ENCODE peak calls at places on chromosomes 11 and 22, in seven cellular contexts. N, M, V, I, L, A and E are unnamed samples.

GRCh38 chr11:65043881-65044501 is 3.0 kb downstream of the SAC3D1 start:
- DNase-seq in N (peak; percentile 81), M (no peak), V (no peak), I (no peak), L (no peak), A (peak; percentile 23), E (no peak)

GRCh38 chr11:75351541-75352416 is at the start of gene ARRB1:
- DNase-seq in N (peak; percentile 88), M (peak; percentile 19), V (peak; percentile 51), I (peak; percentile 71), L (peak; percentile 47), A (peak; percentile 61), E (peak; percentile 79)

GRCh38 chr11:25734592-25735211 is 597.2 kb upstream of the ANO3 start:
- DNase-seq in N (no peak), M (no peak), V (no peak), I (peak; percentile 7), L (no peak), A (peak; percentile 22), E (no peak)

GRCh38 chr11:35622070-35622469 is 3.8 kb downstream of the FJX1 start:
- DNase-seq in N (no peak), M (no peak), V (no peak), I (peak; percentile 14), L (no peak), A (peak; percentile 92), E (no peak)

GRCh38 chr11:77065878-77066228 is 918 bp upstream of the CAPN5 start:
- DNase-seq in N (peak; percentile 61), M (no peak), V (no peak), I (no peak), L (no peak), A (peak; percentile 52), E (peak; percentile 78)

GRCh38 chr22:24436553-24436952 is 9.2 kb downstream of the ADORA2A start:
- DNase-seq in N (no peak), M (no peak), V (no peak), I (no peak), L (no peak), A (no peak), E (peak; percentile 52)

GRCh38 chr11:73939096-73939495 is 11.7 kb upstream of the DNAJB13 start:
- DNase-seq in N (no peak), M (no peak), V (no peak), I (no peak), L (no peak), A (peak; percentile 30), E (no peak)

GRCh38 chr11:15685311-15685710 is 570.6 kb downstream of the INSC start:
- DNase-seq in N (no peak), M (no peak), V (no peak), I (no peak), L (no peak), A (peak; percentile 33), E (no peak)

GRCh38 chr22:45343143-45343542 is 33.4 kb downstream of the FAM118A start:
- DNase-seq in N (no peak), M (no peak), V (no peak), I (no peak), L (no peak), A (no peak), E (no peak)

GRCh38 chr11:15967166-15967565 is 389.2 kb downstream of the SOX6 start:
- DNase-seq in N (no peak), M (no peak), V (no peak), I (peak; percentile 79), L (no peak), A (no peak), E (no peak)

GRCh38 chr22:44427506-44428470 is 70.2 kb downstream of the RTL6 start:
- DNase-seq in N (peak; percentile 38), M (no peak), V (no peak), I (no peak), L (no peak), A (no peak), E (peak; percentile 32)

GRCh38 chr22:30404307-30404706 is 7.5 kb downstream of the SEC14L2 start:
- DNase-seq in N (no peak), M (no peak), V (no peak), I (no peak), L (no peak), A (no peak), E (no peak)

GRCh38 chr11:64694821-64695365 is 28.1 kb downstream of the NRXN2 start:
- DNase-seq in N (no peak), M (no peak), V (peak; percentile 58), I (no peak), L (no peak), A (no peak), E (no peak)

GRCh38 chr11:15912825-15913224 is 443.5 kb downstream of the SOX6 start:
- DNase-seq in N (no peak), M (no peak), V (no peak), I (no peak), L (no peak), A (no peak), E (peak; percentile 56)

GRCh38 chr11:35146711-35147110 is 7.7 kb downstream of the CD44 start:
- DNase-seq in N (no peak), M (no peak), V (no peak), I (no peak), L (no peak), A (peak; percentile 48), E (no peak)

GRCh38 chr22:17095538-17095937 is 10.7 kb downstream of the IL17RA start:
- DNase-seq in N (no peak), M (no peak), V (no peak), I (no peak), L (no peak), A (no peak), E (peak; percentile 30)

GRCh38 chr11:19472679-19473078 is 231.9 kb upstream of the E2F8 start:
- DNase-seq in N (no peak), M (no peak), V (no peak), I (no peak), L (no peak), A (no peak), E (no peak)

GRCh38 chr11:67615455-67616430 is 9.0 kb downstream of the NDUFV1 start:
- DNase-seq in N (peak; percentile 65), M (no peak), V (peak; percentile 46), I (peak; percentile 72), L (no peak), A (no peak), E (peak; percentile 64)

GRCh38 chr22:36940676-36941075 is 27.2 kb downstream of the CSF2RB start:
- DNase-seq in N (no peak), M (no peak), V (no peak), I (no peak), L (no peak), A (no peak), E (no peak)

GRCh38 chr11:123525072-123525471 is 95.0 kb downstream of the GRAMD1B start:
- DNase-seq in N (no peak), M (no peak), V (no peak), I (no peak), L (no peak), A (no peak), E (no peak)

GRCh38 chr22:19066531-19067271 is 55.5 kb downstream of the DGCR2 start:
- DNase-seq in N (peak; percentile 23), M (no peak), V (no peak), I (no peak), L (no peak), A (peak; percentile 76), E (no peak)

GRCh38 chr11:15707971-15708370 is 593.2 kb downstream of the INSC start:
- DNase-seq in N (peak; percentile 51), M (no peak), V (no peak), I (peak; percentile 50), L (no peak), A (peak; percentile 45), E (peak; percentile 65)

GRCh38 chr11:102599642-102600261 is 25.4 kb downstream of the MMP20 start:
- DNase-seq in N (no peak), M (no peak), V (no peak), I (peak; percentile 48), L (no peak), A (peak; percentile 96), E (no peak)

GRCh38 chr22:36055376-36056310 is 27.0 kb upstream of the RBFOX2 start:
- DNase-seq in N (no peak), M (no peak), V (no peak), I (no peak), L (no peak), A (peak; percentile 37), E (no peak)

GRCh38 chr11:72681226-72682153 is 7.3 kb upstream of the PDE2A start:
- DNase-seq in N (no peak), M (no peak), V (no peak), I (no peak), L (no peak), A (no peak), E (no peak)

GRCh38 chr11:68066742-68067141 is 27.9 kb downstream of the TCIRG1 start:
- DNase-seq in N (no peak), M (no peak), V (no peak), I (no peak), L (no peak), A (peak; percentile 40), E (no peak)

GRCh38 chr22:30284172-30284571 is 5.1 kb downstream of the CASTOR1 start:
- DNase-seq in N (no peak), M (no peak), V (no peak), I (no peak), L (no peak), A (no peak), E (no peak)

GRCh38 chr22:45932066-45932465 is 44.9 kb downstream of the WNT7B start:
- DNase-seq in N (no peak), M (no peak), V (no peak), I (no peak), L (no peak), A (peak; percentile 67), E (no peak)